ENCODE peak calls at places on chromosomes 2 and 18, in four cellular contexts. One of them, this sample, is unnamed.

GRCh38 chr2:174518397-174518796 is 31.6 kb upstream of the GPR155 start:
- DNase-seq in AG20443: no peak
- DNase-seq in CD8-positive, alpha-beta memory T cell: no peak
- DNase-seq in NCI-H748 treated with DMSO at 0.1 percent for 48 hours: no peak
- DNase-seq in this sample: no peak

GRCh38 chr2:621303-622099 is 55.7 kb downstream of the TMEM18 start:
- DNase-seq in AG20443: no peak
- DNase-seq in CD8-positive, alpha-beta memory T cell: no peak
- DNase-seq in NCI-H748 treated with DMSO at 0.1 percent for 48 hours: no peak
- DNase-seq in this sample: no peak

GRCh38 chr2:42089340-42089925 is 41.6 kb downstream of the PKDCC start:
- DNase-seq in AG20443: peak; percentile 71
- DNase-seq in CD8-positive, alpha-beta memory T cell: peak; percentile 55
- DNase-seq in NCI-H748 treated with DMSO at 0.1 percent for 48 hours: no peak
- DNase-seq in this sample: no peak

GRCh38 chr2:23486676-23487075 is 101.7 kb downstream of the KLHL29 start:
- DNase-seq in AG20443: peak; percentile 35
- DNase-seq in CD8-positive, alpha-beta memory T cell: no peak
- DNase-seq in NCI-H748 treated with DMSO at 0.1 percent for 48 hours: no peak
- DNase-seq in this sample: no peak

GRCh38 chr2:70344195-70344594 is 42.3 kb upstream of the FAM136A start:
- DNase-seq in AG20443: peak; percentile 53
- DNase-seq in CD8-positive, alpha-beta memory T cell: no peak
- DNase-seq in NCI-H748 treated with DMSO at 0.1 percent for 48 hours: no peak
- DNase-seq in this sample: no peak

GRCh38 chr2:20182241-20182931 is 42.5 kb downstream of the SDC1 start:
- DNase-seq in AG20443: peak; percentile 77
- DNase-seq in CD8-positive, alpha-beta memory T cell: no peak
- DNase-seq in NCI-H748 treated with DMSO at 0.1 percent for 48 hours: no peak
- DNase-seq in this sample: no peak

GRCh38 chr18:68520406-68521075 is 194.4 kb downstream of the TMX3 start:
- DNase-seq in AG20443: peak; percentile 17
- DNase-seq in CD8-positive, alpha-beta memory T cell: no peak
- DNase-seq in NCI-H748 treated with DMSO at 0.1 percent for 48 hours: no peak
- DNase-seq in this sample: no peak

GRCh38 chr2:222791946-222792649 is 68.7 kb upstream of the ACSL3 start:
- DNase-seq in AG20443: peak; percentile 35
- DNase-seq in CD8-positive, alpha-beta memory T cell: no peak
- DNase-seq in NCI-H748 treated with DMSO at 0.1 percent for 48 hours: no peak
- DNase-seq in this sample: no peak

GRCh38 chr2:109137616-109138015 is 8.6 kb downstream of the SH3RF3 start:
- DNase-seq in AG20443: no peak
- DNase-seq in CD8-positive, alpha-beta memory T cell: no peak
- DNase-seq in NCI-H748 treated with DMSO at 0.1 percent for 48 hours: no peak
- DNase-seq in this sample: no peak

GRCh38 chr18:48992791-48993555 is 42.2 kb upstream of the SMAD7 start:
- DNase-seq in AG20443: no peak
- DNase-seq in CD8-positive, alpha-beta memory T cell: no peak
- DNase-seq in NCI-H748 treated with DMSO at 0.1 percent for 48 hours: no peak
- DNase-seq in this sample: no peak

GRCh38 chr2:127007652-127008051 is 99.3 kb downstream of the BIN1 start:
- DNase-seq in AG20443: peak; percentile 67
- DNase-seq in CD8-positive, alpha-beta memory T cell: no peak
- DNase-seq in NCI-H748 treated with DMSO at 0.1 percent for 48 hours: no peak
- DNase-seq in this sample: no peak

GRCh38 chr2:27322301-27322765 is 564 bp downstream of the MPV17 start:
- DNase-seq in AG20443: peak; percentile 26
- DNase-seq in CD8-positive, alpha-beta memory T cell: peak; percentile 19
- DNase-seq in NCI-H748 treated with DMSO at 0.1 percent for 48 hours: no peak
- DNase-seq in this sample: no peak

GRCh38 chr2:98376301-98376945 is 30.2 kb downstream of the CNGA3 start:
- DNase-seq in AG20443: no peak
- DNase-seq in CD8-positive, alpha-beta memory T cell: no peak
- DNase-seq in NCI-H748 treated with DMSO at 0.1 percent for 48 hours: no peak
- DNase-seq in this sample: no peak

GRCh38 chr2:58483307-58483706 is 242.2 kb upstream of the FANCL start:
- DNase-seq in AG20443: no peak
- DNase-seq in CD8-positive, alpha-beta memory T cell: no peak
- DNase-seq in NCI-H748 treated with DMSO at 0.1 percent for 48 hours: no peak
- DNase-seq in this sample: no peak

This sample was measured in NCI-H1105.